ENCODE peak calls at places on chromosomes 7 and 10, in eight cellular contexts. D is GM23338, S is prostate gland, A is Panc1, F is sigmoid colon, B is spleen, K is stomach, W is HepG2. T is an unnamed sample.

GRCh38 chr7:151038951-151039849 is 9.1 kb upstream of the ASIC3 start:
- DNase-seq in D (no peak), S (no peak), A (peak; percentile 96), F (peak; percentile 87), B (no peak), K (peak; percentile 72), W (peak; percentile 67), T (no peak)

GRCh38 chr10:124461642-124462347 is at the start of gene LHPP:
- DNase-seq in D (peak; percentile 89), S (peak; percentile 73), A (peak; percentile 43), F (peak; percentile 89), B (peak; percentile 99), K (peak; percentile 88), W (peak; percentile 54), T (peak; percentile 88)

GRCh38 chr7:2070151-2070763 is 162.5 kb downstream of the MAD1L1 start:
- DNase-seq in D (no peak), S (no peak), A (no peak), F (no peak), B (no peak), K (no peak), W (no peak), T (no peak)

GRCh38 chr10:95408148-95408930 is 117.5 kb upstream of the PDLIM1 start:
- DNase-seq in D (no peak), S (no peak), A (no peak), F (no peak), B (no peak), K (no peak), W (no peak), T (peak; percentile 66)

GRCh38 chr7:65503434-65504152 is 129.9 kb downstream of the ZNF92 start:
- DNase-seq in D (no peak), S (no peak), A (no peak), F (no peak), B (no peak), K (no peak), W (no peak), T (no peak)

GRCh38 chr10:75469018-75469616 is 37.7 kb downstream of the LRMDA start:
- DNase-seq in D (no peak), S (peak; percentile 73), A (no peak), F (peak; percentile 85), B (no peak), K (no peak), W (peak; percentile 6), T (no peak)

GRCh38 chr10:24850726-24851300 is 101.6 kb downstream of the PRTFDC1 start:
- DNase-seq in D (no peak), S (no peak), A (no peak), F (no peak), B (no peak), K (no peak), W (no peak), T (no peak)

GRCh38 chr10:70758757-70759514 is 26.2 kb downstream of the TBATA start:
- DNase-seq in D (peak; percentile 92), S (peak; percentile 66), A (peak; percentile 48), F (peak; percentile 85), B (peak; percentile 75), K (peak; percentile 74), W (peak; percentile 52), T (peak; percentile 75)

GRCh38 chr7:131950758-131951157 is 394.3 kb upstream of the PODXL start:
- DNase-seq in D (no peak), S (no peak), A (no peak), F (no peak), B (no peak), K (no peak), W (no peak), T (no peak)

GRCh38 chr7:106629521-106629920 is 31.4 kb downstream of the CCDC71L start:
- DNase-seq in D (no peak), S (no peak), A (no peak), F (no peak), B (no peak), K (no peak), W (no peak), T (no peak)

GRCh38 chr7:49433794-49434193 is 339.6 kb upstream of the VWC2 start:
- DNase-seq in D (no peak), S (no peak), A (no peak), F (no peak), B (no peak), K (no peak), W (no peak), T (no peak)

GRCh38 chr7:154343778-154344412 is 291.7 kb downstream of the DPP6 start:
- DNase-seq in D (no peak), S (no peak), A (no peak), F (no peak), B (no peak), K (no peak), W (no peak), T (no peak)

GRCh38 chr7:66845382-66846095 is 75.5 kb upstream of the TMEM248 start:
- DNase-seq in D (no peak), S (no peak), A (no peak), F (no peak), B (peak; percentile 88), K (no peak), W (no peak), T (peak; percentile 74)

GRCh38 chr7:69787736-69788431 is 189.6 kb downstream of the AUTS2 start:
- DNase-seq in D (no peak), S (no peak), A (no peak), F (no peak), B (no peak), K (no peak), W (no peak), T (no peak)

GRCh38 chr10:125857185-125857760 is 23.8 kb downstream of the DHX32 start:
- DNase-seq in D (no peak), S (no peak), A (no peak), F (no peak), B (no peak), K (no peak), W (no peak), T (no peak)

GRCh38 chr7:136698231-136698630 is 170.2 kb upstream of the CHRM2 start:
- DNase-seq in D (no peak), S (no peak), A (no peak), F (no peak), B (no peak), K (no peak), W (no peak), T (no peak)

GRCh38 chr10:80104066-80104926 is 25.8 kb downstream of the TMEM254 start:
- DNase-seq in D (no peak), S (no peak), A (no peak), F (no peak), B (no peak), K (no peak), W (peak; percentile 16), T (no peak)

GRCh38 chr7:967361-968082 is 7.8 kb downstream of the COX19 start:
- DNase-seq in D (no peak), S (no peak), A (no peak), F (no peak), B (peak; percentile 73), K (no peak), W (no peak), T (no peak)

GRCh38 chr7:266851-267840 is 22.8 kb upstream of the FOXL3 start:
- DNase-seq in D (peak; percentile 71), S (peak; percentile 49), A (no peak), F (no peak), B (peak; percentile 59), K (peak; percentile 89), W (peak; percentile 17), T (no peak)

GRCh38 chr10:66746711-66747110 is 179.1 kb upstream of the LRRTM3 start:
- DNase-seq in D (no peak), S (no peak), A (no peak), F (no peak), B (no peak), K (no peak), W (no peak), T (no peak)

DNA sequence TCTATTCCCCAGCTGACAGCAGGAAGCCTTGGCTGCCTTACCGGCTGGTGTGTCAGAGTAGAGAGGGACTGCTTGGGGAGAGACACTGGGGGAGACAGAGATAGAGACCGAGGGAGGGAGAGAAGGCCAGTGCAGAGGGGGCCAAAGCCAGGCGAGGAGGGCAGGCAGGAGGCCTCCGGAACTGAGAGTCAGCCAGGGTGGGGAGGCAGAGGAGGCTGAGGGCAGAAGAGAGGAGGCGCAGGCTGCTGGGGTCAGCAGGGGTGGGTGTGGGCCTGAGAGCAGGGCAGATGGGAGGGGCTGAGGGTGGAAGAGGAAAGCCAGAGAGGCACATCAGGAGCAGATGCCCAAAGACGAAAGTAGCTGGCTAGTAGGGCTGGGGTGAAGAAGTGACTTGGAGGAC is 57.2 kb upstream of the PAX2 start:
- DNase-seq in D (no peak), S (no peak), A (no peak), F (no peak), B (peak; percentile 54), K (no peak), W (no peak), T (no peak)
- H3K27me3 ChIP-seq in D (peaks cover 50% of the 10 kb centered on the region), S (peaks cover 22% of the 10 kb centered on the region), A (peaks cover 29% of the 10 kb centered on the region), F (peaks cover 41% of the 10 kb centered on the region), B (peaks cover 77% of the 10 kb centered on the region), K (peaks cover 94% of the 10 kb centered on the region), W (peaks cover 5% of the 10 kb centered on the region), T (peaks cover 89% of the 10 kb centered on the region)

DNA sequence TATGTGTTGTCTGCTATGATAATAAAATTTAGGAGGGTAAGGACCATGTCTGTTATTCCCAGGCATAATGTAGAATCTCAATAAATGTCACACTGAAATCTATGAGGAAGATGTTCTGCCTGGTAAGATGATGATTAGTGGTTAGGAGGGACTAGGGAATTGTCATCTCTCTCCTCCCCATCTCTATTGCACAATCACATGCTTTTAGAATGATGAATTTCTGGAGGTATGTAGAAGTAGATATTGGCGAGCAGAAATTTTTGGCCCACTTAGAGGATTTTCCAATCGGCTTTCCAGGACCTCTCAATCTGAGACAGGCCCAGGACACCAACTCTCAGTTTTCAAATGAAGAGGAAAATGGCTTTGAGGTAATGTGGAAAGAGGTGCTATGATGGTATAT is 2.0 kb upstream of the PITX3 start:
- DNase-seq in D (no peak), S (no peak), A (no peak), F (no peak), B (no peak), K (no peak), W (peak; percentile 35), T (no peak)
- TF ChIP-seq POLR2AphosphoS5 in D (no peak), S (no peak), A (no peak), F (no peak), B (no peak), K (no peak), W (no peak), T (no peak)

GRCh38 chr10:97179311-97179710 is 6.4 kb downstream of the SLIT1 start:
- DNase-seq in D (no peak), S (no peak), A (no peak), F (no peak), B (peak; percentile 25), K (no peak), W (no peak), T (no peak)
- H3K27me3 ChIP-seq in D (peaks cover 20% of the 10 kb centered on the region), S (no peaks in the 10 kb centered on the region), A (peaks cover 9% of the 10 kb centered on the region), F (peaks cover 9% of the 10 kb centered on the region), B (peaks cover 56% of the 10 kb centered on the region), K (peaks cover 89% of the 10 kb centered on the region), W (peaks cover 11% of the 10 kb centered on the region), T (peaks cover 46% of the 10 kb centered on the region)

DNA sequence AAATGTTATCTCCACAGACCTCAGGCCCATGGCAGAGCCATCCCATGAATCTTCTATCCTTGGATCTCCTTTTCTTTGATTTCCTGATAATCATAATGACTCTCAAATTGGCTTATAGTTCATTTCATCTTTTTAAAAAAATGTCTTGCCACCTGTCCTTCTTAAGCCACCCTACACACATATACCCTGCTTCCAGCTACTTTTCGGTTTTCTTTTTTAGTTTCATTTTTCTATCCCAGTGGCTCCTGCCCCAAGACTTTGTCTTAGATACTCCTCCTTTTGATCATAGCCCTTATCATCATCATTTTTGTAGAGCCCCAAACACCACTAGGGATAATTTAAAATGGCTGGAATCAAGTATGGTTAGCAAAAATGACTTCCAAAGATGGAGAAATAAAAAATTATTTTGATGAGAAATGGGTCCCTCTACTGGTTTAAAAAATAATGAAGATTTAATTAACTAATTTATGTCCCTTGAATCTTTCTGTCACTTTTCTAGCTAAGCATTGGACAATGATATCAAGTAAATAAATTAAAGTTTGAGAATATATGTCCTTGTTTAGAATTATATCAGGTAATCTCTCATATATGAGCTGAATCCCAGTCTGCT is 277.3 kb upstream of the SEMA3D start:
- DNase-seq in D (peak; percentile 26), S (no peak), A (no peak), F (no peak), B (no peak), K (no peak), W (no peak), T (no peak)
- TF ChIP-seq POLR2AphosphoS5 in D (no peak), S (no peak), A (no peak), F (no peak), B (no peak), K (no peak), W (no peak), T (no peak)

T was measured in suprapubic skin.